ENCODE peak calls at places on chromosomes 6 and 20, in ten cellular contexts. R is AG04450; L is occipital lobe; U is CD8-positive, alpha-beta memory T cell; M is ELR; W is SW 1271; D is coronary artery; I is posterior vena cava; O is NCI-H510A treated with DMSO at 0.1 percent for 48 hours; V is cardiac fibroblast. K is an unnamed sample.

GRCh38 chr6:168877821-168878282 is 375.8 kb downstream of the THBS2 start:
- DNase-seq in R (no peak), L (no peak), U (no peak), M (no peak), W (no peak), D (no peak), I (no peak), O (peak), V (no peak), K (no peak)

GRCh38 chr20:50788045-50788867 is 6.6 kb upstream of the BCAS4 start:
- DNase-seq in R (peak), L (no peak), U (no peak), M (peak), W (peak), D (no peak), I (peak), O (no peak), V (peak), K (peak)

GRCh38 chr6:160344281-160344680 is 3.9 kb upstream of the SLC22A3 start:
- DNase-seq in R (no peak), L (no peak), U (no peak), M (peak), W (no peak), D (no peak), I (no peak), O (no peak), V (no peak), K (no peak)

GRCh38 chr20:32129863-32130262 is 20.3 kb downstream of the TM9SF4 start:
- DNase-seq in R (no peak), L (no peak), U (no peak), M (no peak), W (no peak), D (no peak), I (no peak), O (no peak), V (no peak), K (no peak)

GRCh38 chr20:18005990-18006364 is 37.2 kb downstream of the MGME1 start:
- DNase-seq in R (no peak), L (no peak), U (no peak), M (no peak), W (no peak), D (no peak), I (no peak), O (no peak), V (no peak), K (no peak)

GRCh38 chr20:46401478-46401860 is 4.9 kb downstream of the ELMO2 start:
- DNase-seq in R (no peak), L (no peak), U (no peak), M (no peak), W (no peak), D (no peak), I (no peak), O (no peak), V (no peak), K (no peak)

GRCh38 chr6:56652231-56652630 is 9.5 kb upstream of the DST start:
- DNase-seq in R (no peak), L (no peak), U (no peak), M (no peak), W (no peak), D (no peak), I (no peak), O (no peak), V (peak), K (no peak)

GRCh38 chr6:126701799-126702198 is 361.9 kb downstream of the CENPW start:
- DNase-seq in R (no peak), L (no peak), U (no peak), M (peak), W (peak), D (no peak), I (no peak), O (no peak), V (no peak), K (no peak)

GRCh38 chr6:45495404-45496084 is 117.8 kb upstream of the SUPT3H start:
- DNase-seq in R (no peak), L (no peak), U (peak), M (no peak), W (no peak), D (no peak), I (no peak), O (no peak), V (no peak), K (no peak)

GRCh38 chr20:54228841-54229240 is 21.0 kb downstream of the PFDN4 start:
- DNase-seq in R (no peak), L (no peak), U (no peak), M (peak), W (no peak), D (no peak), I (no peak), O (no peak), V (peak), K (no peak)

GRCh38 chr6:100099189-100100074 is 105.4 kb upstream of the MCHR2 start:
- DNase-seq in R (no peak), L (no peak), U (no peak), M (peak), W (peak), D (no peak), I (no peak), O (peak), V (peak), K (no peak)

GRCh38 chr6:56370127-56370540 is 122.8 kb upstream of the COL21A1 start:
- DNase-seq in R (no peak), L (no peak), U (no peak), M (peak), W (no peak), D (peak), I (peak), O (peak), V (peak), K (no peak)

GRCh38 chr6:109799664-109800063 is 108.6 kb downstream of the FIG4 start:
- DNase-seq in R (no peak), L (no peak), U (no peak), M (peak), W (no peak), D (no peak), I (no peak), O (no peak), V (no peak), K (no peak)

GRCh38 chr20:48736231-48736630 is 91.6 kb downstream of the PREX1 start:
- DNase-seq in R (no peak), L (no peak), U (no peak), M (peak), W (no peak), D (no peak), I (no peak), O (no peak), V (no peak), K (no peak)

GRCh38 chr6:154951400-154952200 is 43.5 kb upstream of the TIAM2 start:
- DNase-seq in R (no peak), L (no peak), U (no peak), M (no peak), W (no peak), D (no peak), I (no peak), O (no peak), V (no peak), K (no peak)

GRCh38 chr20:32490942-32491763 is 94.0 kb downstream of the NOL4L start:
- DNase-seq in R (no peak), L (no peak), U (no peak), M (no peak), W (no peak), D (no peak), I (peak), O (no peak), V (no peak), K (no peak)

GRCh38 chr6:44247338-44248302 is 719 bp downstream of the HSP90AB1 start:
- DNase-seq in R (no peak), L (peak), U (peak), M (peak), W (peak), D (no peak), I (peak), O (no peak), V (peak), K (peak)

GRCh38 chr20:17687800-17688199 is 5.8 kb upstream of the RRBP1 start:
- DNase-seq in R (no peak), L (no peak), U (no peak), M (no peak), W (no peak), D (peak), I (no peak), O (no peak), V (no peak), K (no peak)

GRCh38 chr6:137870744-137871247 is 3.7 kb downstream of the TNFAIP3 start:
- DNase-seq in R (no peak), L (no peak), U (peak), M (peak), W (no peak), D (no peak), I (no peak), O (no peak), V (no peak), K (no peak)

GRCh38 chr20:50338479-50339195 is 148.0 kb downstream of the CEBPB start:
- DNase-seq in R (no peak), L (no peak), U (peak), M (no peak), W (no peak), D (no peak), I (peak), O (no peak), V (peak), K (no peak)

GRCh38 chr6:149252626-149253025 is 64.9 kb upstream of the TAB2 start:
- DNase-seq in R (no peak), L (no peak), U (no peak), M (no peak), W (peak), D (no peak), I (no peak), O (no peak), V (no peak), K (no peak)

GRCh38 chr6:20919677-20920385 is 385.6 kb downstream of the CDKAL1 start:
- DNase-seq in R (no peak), L (no peak), U (no peak), M (peak), W (no peak), D (no peak), I (no peak), O (no peak), V (no peak), K (no peak)

GRCh38 chr6:165820407-165820806 is 157.4 kb upstream of the PDE10A start:
- DNase-seq in R (no peak), L (no peak), U (no peak), M (no peak), W (no peak), D (no peak), I (no peak), O (no peak), V (no peak), K (no peak)

GRCh38 chr6:48032156-48032555 is 78.8 kb downstream of the PTCHD4 start:
- DNase-seq in R (peak), L (no peak), U (no peak), M (peak), W (no peak), D (no peak), I (no peak), O (no peak), V (peak), K (no peak)

GRCh38 chr6:27138837-27139752 is 108.4 kb upstream of the PRSS16 start:
- DNase-seq in R (no peak), L (no peak), U (peak), M (peak), W (no peak), D (no peak), I (no peak), O (no peak), V (peak), K (no peak)

GRCh38 chr6:13762648-13763441 is 51.2 kb upstream of the RANBP9 start:
- DNase-seq in R (peak), L (peak), U (no peak), M (peak), W (no peak), D (no peak), I (no peak), O (no peak), V (peak), K (peak)

GRCh38 chr6:158481612-158482473 is 78.0 kb upstream of the TMEM181 start:
- DNase-seq in R (no peak), L (no peak), U (no peak), M (peak), W (no peak), D (no peak), I (no peak), O (no peak), V (peak), K (no peak)

GRCh38 chr6:166318649-166319600 is 10.7 kb upstream of the PRR18 start:
- DNase-seq in R (no peak), L (no peak), U (no peak), M (no peak), W (no peak), D (peak), I (no peak), O (no peak), V (no peak), K (no peak)

GRCh38 chr20:25389858-25390537 is 637 bp downstream of the ABHD12 start:
- DNase-seq in R (no peak), L (peak), U (peak), M (peak), W (no peak), D (peak), I (peak), O (peak), V (peak), K (peak)

GRCh38 chr20:4299773-4300172 is 284.4 kb upstream of the RNF24 start:
- DNase-seq in R (no peak), L (no peak), U (no peak), M (no peak), W (no peak), D (no peak), I (no peak), O (no peak), V (no peak), K (no peak)

GRCh38 chr20:23165307-23165750 is 79.2 kb upstream of the CD93 start:
- DNase-seq in R (no peak), L (no peak), U (no peak), M (no peak), W (no peak), D (peak), I (no peak), O (no peak), V (no peak), K (no peak)

GRCh38 chr6:90008189-90008907 is 114.1 kb downstream of the GJA10 start:
- DNase-seq in R (no peak), L (no peak), U (no peak), M (no peak), W (no peak), D (no peak), I (no peak), O (no peak), V (no peak), K (no peak)

GRCh38 chr20:50259705-50260479 is 69.3 kb downstream of the CEBPB start:
- DNase-seq in R (no peak), L (no peak), U (no peak), M (no peak), W (no peak), D (no peak), I (no peak), O (peak), V (no peak), K (no peak)

GRCh38 chr20:45051497-45052060 is 49.3 kb downstream of the KCNS1 start:
- DNase-seq in R (no peak), L (no peak), U (no peak), M (no peak), W (no peak), D (no peak), I (no peak), O (no peak), V (no peak), K (no peak)